ENCODE peak calls at places on chromosome 11, in five cellular contexts. B, K, S, Z and D are unnamed samples. For H3K9me3, the result is how much of the 10 kb centered on the place peaks cover.

GRCh38 chr11:110972640-110973039 is 260.4 kb upstream of the ARHGAP20 start:
- DNase-seq in B (peak), K (no peak), S (peak), Z (no peak), D (no peak)

GRCh38 chr11:78564037-78564888 is 10.4 kb downstream of the NARS2 start:
- DNase-seq in B (peak), K (no peak), S (peak), Z (peak), D (peak)

GRCh38 chr11:46438211-46438610 is 46.6 kb upstream of the CHRM4 start:
- DNase-seq in B (no peak), K (no peak), S (no peak), Z (no peak), D (no peak)

GRCh38 chr11:118531597-118532084 is 649 bp downstream of the TMEM25 start:
- DNase-seq in B (no peak), K (no peak), S (no peak), Z (peak), D (no peak)

GRCh38 chr11:74443071-74443864 is 24.1 kb downstream of the KCNE3 start:
- DNase-seq in B (peak), K (no peak), S (no peak), Z (no peak), D (no peak)

GRCh38 chr11:9716275-9717039 is 52.6 kb downstream of the SWAP70 start:
- DNase-seq in B (peak), K (no peak), S (peak), Z (peak), D (no peak)

GRCh38 chr11:12762696-12763324 is 88.6 kb downstream of the TEAD1 start:
- DNase-seq in B (no peak), K (no peak), S (no peak), Z (no peak), D (no peak)

GRCh38 chr11:88179141-88179540 is 3.9 kb upstream of the RAB38 start:
- DNase-seq in B (peak), K (no peak), S (no peak), Z (no peak), D (no peak)

DNA sequence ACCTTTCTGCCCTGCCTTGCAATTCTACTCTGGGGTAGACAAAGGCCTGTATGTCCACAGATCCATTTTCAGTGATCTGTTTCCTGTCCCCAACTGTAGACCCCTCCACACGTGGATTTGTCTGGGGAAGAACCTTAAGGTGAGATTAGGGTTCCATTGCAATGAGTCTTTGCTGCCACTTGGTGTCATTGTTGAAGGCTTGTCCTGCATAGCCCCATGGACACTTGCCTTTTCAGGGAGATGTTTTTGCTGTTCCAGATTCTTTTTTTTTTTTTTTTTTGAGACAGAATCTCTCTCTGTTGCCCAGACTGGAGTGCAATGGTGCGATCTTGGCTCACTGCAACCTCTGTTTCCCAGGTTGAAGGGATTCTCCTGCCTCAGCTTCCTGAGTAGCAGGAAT is 21.8 kb downstream of the SERPING1 start:
- DNase-seq in B (no peak), K (peak), S (no peak), Z (peak), D (no peak)
- TF ChIP-seq CTCF in B (peak), K (no peak), S (peak), Z (peak), D (peak)

DNA sequence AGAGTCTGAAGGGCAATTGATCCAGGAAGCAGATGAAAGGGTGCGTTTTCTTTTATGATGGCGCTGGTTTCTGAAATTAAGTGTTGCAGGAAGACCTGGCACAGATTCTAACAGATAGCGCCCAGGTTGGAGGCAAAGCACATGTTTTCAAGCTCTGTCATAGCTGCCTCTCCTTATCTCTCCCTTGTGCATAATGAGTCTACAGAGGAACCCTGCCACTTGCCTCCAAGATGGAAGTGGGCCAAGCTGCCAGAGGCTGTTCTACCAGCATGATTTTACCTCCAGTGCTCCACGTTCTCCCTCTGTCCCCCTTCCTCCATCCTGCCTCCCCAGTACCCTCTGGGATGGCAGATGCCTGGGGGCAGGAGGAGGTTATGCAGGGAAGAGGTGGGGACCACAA is 30.0 kb upstream of the TLCD5 start:
- DNase-seq in B (no peak), K (no peak), S (no peak), Z (no peak), D (no peak)
- H3K9me3 ChIP-seq in B (under half), K (under half), S (under half), Z (under half), D (under half)

DNA sequence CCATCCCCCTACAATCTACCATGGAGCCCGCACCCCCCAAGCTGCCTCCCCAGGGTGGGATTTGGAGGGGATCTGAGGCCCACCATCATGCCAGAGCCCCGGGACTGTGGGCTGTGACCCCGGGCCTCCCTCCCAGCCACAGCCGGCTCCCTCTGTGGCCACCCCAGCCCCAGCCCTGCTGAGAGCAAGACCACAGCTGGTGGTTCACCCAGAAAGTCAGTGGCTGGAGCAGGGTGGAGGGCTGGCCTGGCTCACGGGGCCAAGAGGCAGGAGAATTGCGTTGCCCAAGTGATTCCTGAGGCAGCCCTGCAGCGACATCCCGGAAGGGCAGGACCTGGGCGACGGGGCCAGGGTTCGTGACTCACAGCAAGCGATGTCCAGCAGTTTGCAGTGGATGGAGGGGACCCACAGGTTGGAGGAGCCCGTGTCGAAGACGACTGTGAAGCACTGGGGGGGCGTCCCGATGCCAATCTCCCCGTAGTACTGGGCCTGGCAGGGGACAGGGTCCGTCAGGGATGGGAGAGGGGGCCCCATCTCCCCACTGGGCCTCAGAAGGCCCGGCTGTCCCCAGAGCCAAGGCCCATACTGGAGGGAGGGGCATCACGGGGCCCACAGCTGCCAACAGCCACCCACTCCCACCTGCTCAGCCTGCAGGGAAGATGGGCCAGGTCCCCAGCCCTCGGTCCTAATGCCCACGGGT is 4.4 kb downstream of the CTSD start:
- DNase-seq in B (no peak), K (peak), S (no peak), Z (no peak), D (no peak)
- H3K4me3 ChIP-seq in B (no peak), K (peak), S (no peak), Z (no peak), D (no peak)

GRCh38 chr11:62645934-62646824 is at the start of gene GANAB:
- DNase-seq in B (peak), K (peak), S (peak), Z (peak), D (peak)
- TF ChIP-seq CTCF in B (no peak), K (no peak), S (no peak), Z (no peak), D (no peak)

GRCh38 chr11:1125803-1126202 is 31.9 kb upstream of the MUC5AC start:
- DNase-seq in B (no peak), K (no peak), S (no peak), Z (no peak), D (no peak)
- H3K9me3 ChIP-seq in B (under half), K (under half), S (under half), Z (under half), D (under half)

DNA sequence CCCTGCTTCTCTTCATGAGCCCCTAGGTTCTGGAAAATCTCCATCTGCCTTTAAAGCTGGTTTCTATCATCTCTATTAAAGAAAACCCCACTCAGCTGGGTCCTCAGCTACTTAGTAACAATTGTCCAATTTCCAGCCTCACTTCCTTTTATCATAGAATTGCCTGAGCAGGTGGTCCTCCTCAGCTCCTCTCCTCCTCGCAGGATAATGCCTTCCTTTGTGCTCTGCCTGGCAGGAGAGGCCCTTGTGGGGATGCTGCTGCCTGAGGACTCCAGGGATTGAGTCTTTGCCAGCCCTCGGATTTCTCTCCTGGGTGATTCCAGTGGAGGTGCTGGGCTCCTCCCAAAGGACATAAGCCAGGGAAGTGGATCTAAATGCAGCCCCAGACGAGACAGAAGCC is 448.3 kb downstream of the INSC start:
- DNase-seq in B (no peak), K (no peak), S (no peak), Z (no peak), D (no peak)
- H3K4me3 ChIP-seq in B (no peak), K (no peak), S (no peak), Z (no peak), D (no peak)

DNA sequence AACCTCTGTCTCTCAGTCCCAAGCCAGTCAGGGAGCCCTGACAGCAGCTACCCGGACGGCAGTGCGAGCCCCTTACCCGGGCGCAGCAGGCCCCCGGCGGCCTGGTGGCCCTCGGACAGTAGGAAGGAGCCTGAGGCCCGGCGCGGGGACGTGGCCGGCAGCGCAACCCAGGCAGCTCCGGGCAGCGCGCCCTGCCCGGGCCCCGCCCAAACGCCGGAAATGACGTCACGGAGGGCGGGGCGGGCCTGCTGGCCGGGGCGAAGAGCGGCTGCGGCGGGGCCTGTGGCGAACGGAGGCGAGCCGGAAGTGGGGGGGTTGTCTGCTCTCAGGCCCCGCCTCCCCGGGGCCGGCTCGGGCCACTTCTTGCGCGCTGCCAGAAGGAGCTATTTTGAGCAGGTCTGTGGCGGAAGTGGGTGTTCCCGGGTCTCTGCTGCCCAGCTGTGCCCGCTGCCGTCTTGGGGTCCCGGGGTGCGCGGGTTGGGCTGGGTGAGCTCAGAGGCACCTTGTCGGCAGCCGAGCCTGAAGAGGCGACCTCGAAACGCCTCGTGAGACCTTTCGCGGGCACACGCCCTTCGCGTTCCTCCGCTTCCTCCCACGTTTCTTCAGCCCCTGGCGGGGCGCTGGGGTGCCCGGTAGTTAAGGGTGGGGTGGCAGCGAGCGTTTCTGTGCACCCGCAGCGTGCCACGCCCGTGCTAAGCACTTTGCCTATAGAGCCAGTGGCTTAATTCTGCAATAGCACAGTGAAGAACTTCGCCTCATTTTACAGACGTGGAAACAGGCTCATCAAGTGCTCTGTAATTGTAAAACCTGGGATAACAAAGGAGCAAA is at the start of gene C11orf24:
- DNase-seq in B (peak), K (peak), S (peak), Z (peak), D (peak)
- TF ChIP-seq CTCF in B (no peak), K (peak), S (no peak), Z (no peak), D (peak)

DNA sequence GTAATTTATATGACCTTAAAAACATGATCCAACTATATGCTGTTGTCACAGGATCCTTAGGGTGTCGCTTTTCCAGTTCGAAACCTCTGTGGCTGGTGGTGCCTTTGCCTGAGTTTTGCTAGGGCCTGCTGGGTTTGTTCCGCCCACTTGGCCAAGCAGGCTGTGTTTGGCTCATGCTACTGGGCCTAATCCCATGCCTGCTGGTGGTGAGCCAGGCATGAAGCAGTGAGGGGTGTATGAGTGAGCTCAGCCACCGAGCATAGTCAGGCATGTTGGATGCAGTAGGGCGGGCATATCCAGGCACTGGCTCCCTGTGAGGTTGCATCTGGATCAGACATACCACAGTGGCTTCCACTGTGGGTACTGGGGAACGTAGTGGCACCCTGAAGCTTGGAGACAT is 16.3 kb downstream of the NPAT start:
- DNase-seq in B (no peak), K (no peak), S (no peak), Z (no peak), D (no peak)
- H3K9me3 ChIP-seq in B (under half), K (under half), S (under half), Z (under half), D (under half)

GRCh38 chr11:70365536-70365912 is 32.8 kb upstream of the CTTN start:
- DNase-seq in B (no peak), K (no peak), S (no peak), Z (no peak), D (no peak)
- H3K4me3 ChIP-seq in B (no peak), K (no peak), S (no peak), Z (no peak), D (no peak)